ENCODE peak calls at places on chromosomes 3 and 15, in seven cellular contexts. I is progenitor cell of endocrine pancreas, J is foreskin fibroblast, Q is fibroblast of the aortic adventitia, Z is endothelial cell, U is activated B cell treated with CpG ODN at 0.5 μM for 24 hours, T is MM.1S. O is an unnamed sample.

GRCh38 chr3:95028688-95029087 is 965.8 kb downstream of the NSUN3 start:
- DNase-seq in U (no peak), T (no peak), Q (no peak), Z (no peak), I (no peak), J (no peak), O (no peak)

GRCh38 chr15:88535100-88535499 is 11.4 kb downstream of the DET1 start:
- DNase-seq in Q (peak; percentile 19), Z (no peak), U (no peak), T (no peak), I (no peak), J (peak; percentile 54), O (no peak)

GRCh38 chr3:151467069-151467468 is 6.2 kb upstream of the IGSF10 start:
- DNase-seq in I (no peak), T (no peak), J (no peak), Q (no peak), Z (no peak), U (no peak), O (no peak)

GRCh38 chr3:195407511-195408409 is 35.1 kb downstream of the ACAP2 start:
- DNase-seq in Q (no peak), I (no peak), Z (no peak), J (no peak), U (no peak), T (peak; percentile 50), O (no peak)

GRCh38 chr3:64694127-64694526 is 6.3 kb upstream of the ADAMTS9 start:
- DNase-seq in Z (no peak), Q (no peak), J (no peak), I (no peak), U (no peak), T (no peak), O (no peak)

GRCh38 chr3:139759470-139759869 is 81.7 kb upstream of the NMNAT3 start:
- DNase-seq in U (no peak), Z (no peak), J (no peak), I (no peak), T (no peak), Q (peak; percentile 36), O (no peak)

GRCh38 chr3:197186887-197187588 is 111.4 kb downstream of the DLG1 start:
- DNase-seq in Z (no peak), T (peak; percentile 76), I (no peak), Q (peak; percentile 76), U (no peak), J (peak; percentile 75), O (no peak)

GRCh38 chr3:157122116-157122515 is 37.8 kb downstream of the CCNL1 start:
- DNase-seq in T (no peak), Z (no peak), J (peak; percentile 93), U (no peak), Q (peak; percentile 95), I (no peak), O (no peak)

GRCh38 chr3:9172851-9173320 is 76.6 kb downstream of the SRGAP3 start:
- DNase-seq in U (no peak), T (no peak), J (peak; percentile 44), I (no peak), Q (no peak), Z (no peak), O (no peak)

GRCh38 chr3:13647314-13648059 is 98.6 kb downstream of the FBLN2 start:
- DNase-seq in Z (no peak), Q (peak; percentile 83), U (no peak), I (no peak), T (no peak), J (peak; percentile 25), O (no peak)

GRCh38 chr3:188076176-188076575 is 77.8 kb upstream of the LPP start:
- DNase-seq in Z (no peak), J (no peak), I (no peak), U (no peak), T (no peak), Q (no peak), O (no peak)

GRCh38 chr3:121481116-121481895 is 64.5 kb downstream of the POLQ start:
- DNase-seq in J (peak; percentile 78), I (no peak), T (no peak), Z (no peak), U (no peak), Q (peak; percentile 47), O (no peak)

GRCh38 chr15:79180318-79180717 is 89.7 kb upstream of the RASGRF1 start:
- DNase-seq in Z (no peak), I (no peak), J (no peak), U (no peak), T (no peak), Q (no peak), O (no peak)

GRCh38 chr3:47429476-47430270 is 46.1 kb downstream of the SCAP start:
- DNase-seq in T (no peak), U (no peak), J (no peak), Q (no peak), Z (no peak), I (no peak), O (no peak)

GRCh38 chr3:17151598-17152373 is 267.0 kb downstream of the PLCL2 start:
- DNase-seq in J (no peak), Q (no peak), U (no peak), T (peak; percentile 95), I (no peak), Z (no peak), O (no peak)

GRCh38 chr3:50428007-50428633 is 68.8 kb upstream of the TMEM115 start:
- DNase-seq in J (peak; percentile 15), Q (no peak), T (no peak), U (no peak), I (no peak), Z (no peak), O (no peak)

GRCh38 chr15:70856884-70857546 is 3.1 kb upstream of the LARP6 start:
- DNase-seq in Q (peak; percentile 100), I (no peak), T (no peak), J (peak; percentile 100), Z (no peak), U (no peak), O (no peak)

GRCh38 chr15:75455424-75455981 is 4.0 kb upstream of the SIN3A start:
- DNase-seq in U (peak; percentile 83), Z (peak; percentile 82), J (peak; percentile 95), I (peak; percentile 62), T (peak; percentile 81), Q (peak; percentile 70), O (peak; percentile 87)

DNA sequence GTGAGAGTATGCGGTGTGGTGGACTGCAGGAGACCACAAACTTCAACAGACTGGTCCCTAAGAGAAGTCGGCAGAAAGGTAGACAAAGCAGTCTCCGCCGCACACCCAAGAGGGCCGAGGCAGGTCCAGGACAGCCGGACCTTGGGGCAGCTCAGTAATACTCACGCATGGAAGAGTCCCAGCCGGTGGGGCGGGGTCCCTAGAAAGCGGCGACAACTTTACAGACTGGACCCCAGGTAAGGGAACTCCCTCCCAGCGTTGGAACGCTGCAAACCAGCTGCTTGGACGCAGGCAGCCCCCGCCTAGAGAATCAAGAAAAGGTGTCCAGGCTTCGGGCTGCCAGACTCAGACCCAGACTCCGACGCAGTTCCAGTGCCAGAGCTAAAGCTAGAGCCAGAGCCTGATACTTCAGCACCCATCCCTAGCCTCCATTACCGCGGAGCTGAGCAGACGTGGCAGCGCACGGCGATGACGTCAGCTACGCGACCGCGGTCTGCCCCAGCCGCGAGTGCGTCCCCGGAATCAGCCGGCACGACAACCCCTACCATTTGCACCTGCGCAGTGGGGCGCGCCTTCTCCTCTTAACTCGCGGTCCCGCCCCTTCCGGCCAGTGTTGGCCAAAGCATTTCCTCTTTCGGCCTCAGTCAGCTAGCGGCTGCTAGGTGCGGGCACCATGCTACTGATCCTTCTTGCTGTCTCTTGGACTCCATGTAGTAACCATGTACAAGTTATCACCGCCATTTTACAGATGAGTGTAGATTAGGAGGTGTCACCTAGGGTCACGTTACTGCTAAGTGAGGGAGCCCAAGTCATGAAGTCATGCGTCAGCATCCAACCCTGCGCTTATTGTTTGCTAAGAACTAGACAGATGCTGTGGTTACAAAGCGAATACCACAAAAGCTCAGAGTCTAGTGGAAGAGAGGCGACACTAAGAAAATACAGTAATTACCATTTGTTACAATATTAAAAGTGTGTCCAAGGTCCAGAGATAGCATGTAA is at the start of gene TMEM39A:
- DNase-seq in Q (peak; percentile 98), Z (peak; percentile 98), U (peak; percentile 99), J (peak; percentile 100), I (peak; percentile 98), T (peak; percentile 100), O (peak; percentile 99)
- TF ChIP-seq CTCF in Q (peak; percentile 15), Z (no peak), U (no peak), J (no peak), I (peak; percentile 20), T (no peak), O (peak; percentile 14)

GRCh38 chr3:29301332-29302011 is 20.6 kb downstream of the RBMS3 start:
- DNase-seq in Q (no peak), U (no peak), J (no peak), T (no peak), I (no peak), Z (no peak), O (no peak)

GRCh38 chr3:29302619-29303018 is 21.7 kb downstream of the RBMS3 start:
- DNase-seq in J (no peak), U (no peak), T (no peak), I (no peak), Q (no peak), Z (no peak), O (no peak)

GRCh38 chr3:29293371-29293770 is 12.5 kb downstream of the RBMS3 start:
- DNase-seq in I (no peak), Z (no peak), T (no peak), Q (peak; percentile 65), U (no peak), J (peak; percentile 9), O (no peak)

DNA sequence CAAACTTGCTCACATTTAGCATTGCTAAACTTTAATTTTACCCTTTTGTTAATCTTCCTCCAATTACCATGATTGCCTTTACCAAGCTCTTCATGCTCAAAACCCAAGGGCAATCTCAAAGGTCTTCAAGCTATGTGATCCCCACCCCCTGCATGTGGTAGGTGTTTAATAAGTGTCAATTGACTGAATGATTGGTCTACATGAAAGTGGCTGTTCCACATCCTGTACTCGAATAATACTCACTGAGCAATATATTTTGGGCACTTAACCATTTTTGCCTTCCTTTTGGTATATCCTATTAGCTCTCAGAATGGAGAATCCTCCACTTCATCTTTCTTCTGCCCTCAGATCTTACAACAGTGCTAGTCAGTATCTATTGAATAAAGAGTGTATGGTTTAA is 17.1 kb downstream of the RBMS3 start:
- DNase-seq in U (no peak), Q (no peak), J (no peak), I (no peak), T (no peak), Z (no peak), O (no peak)
- TF ChIP-seq CTCF in U (no peak), Q (no peak), J (no peak), I (no peak), T (no peak), Z (no peak), O (no peak)

GRCh38 chr15:85063522-85063921 is 81.9 kb downstream of the PDE8A start:
- DNase-seq in I (no peak), U (no peak), T (no peak), Z (no peak), Q (no peak), J (peak; percentile 23), O (no peak)
- TF ChIP-seq CTCF in I (no peak), U (no peak), T (no peak), Z (no peak), Q (no peak), J (no peak), O (no peak)

DNA sequence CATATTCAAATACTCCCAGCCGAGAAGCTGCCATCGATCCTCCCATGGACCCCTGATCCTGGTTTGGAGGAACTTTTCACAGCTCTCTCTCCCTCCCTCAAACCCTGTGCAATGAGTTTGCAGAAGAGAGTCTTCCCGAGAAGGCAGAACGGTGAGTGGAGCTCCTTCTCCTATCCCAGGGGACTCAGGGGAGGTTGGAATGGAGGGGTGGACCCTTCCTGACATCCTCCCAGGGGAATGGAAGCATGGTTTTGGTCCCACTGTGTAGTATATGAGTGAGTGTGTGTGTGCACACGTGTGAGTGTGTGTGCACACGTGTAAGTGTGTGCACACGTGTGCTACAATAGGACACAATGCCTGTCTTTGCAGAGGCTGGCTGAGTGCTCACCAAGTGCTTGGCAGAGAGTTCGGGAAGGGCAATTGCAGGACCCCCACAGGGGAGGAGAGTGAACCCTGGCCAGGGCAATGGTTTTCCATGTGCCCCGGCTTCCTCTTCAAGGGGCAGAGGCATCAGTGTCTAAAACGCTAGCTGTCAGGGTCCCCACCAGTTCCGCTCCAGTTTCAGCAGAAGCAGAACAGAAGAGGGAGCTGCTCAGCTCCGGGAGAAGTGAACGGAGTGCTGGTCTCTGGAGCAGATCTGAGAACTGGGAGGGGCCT is 13.8 kb upstream of the IL16 start:
- DNase-seq in Q (no peak), I (no peak), Z (no peak), T (no peak), J (peak; percentile 54), U (no peak), O (no peak)
- TF ChIP-seq CTCF in Q (peak; percentile 11), I (no peak), Z (no peak), T (no peak), J (no peak), U (no peak), O (no peak)